ENCODE peak calls at places on chromosomes 5 and 9, in four cellular contexts. G is IMR-90, I is GM23248, P is tibial artery. X is an unnamed sample. For H3K9me3, the result is how much of the 10 kb centered on the place peaks cover.

GRCh38 chr9:132147331-132147730 is 14.5 kb upstream of the NTNG2 start:
- DNase-seq in G (no peak), I (no peak), P (no peak), X (no peak)

GRCh38 chr5:177023247-177023703 is 779 bp downstream of the ZNF346 start:
- DNase-seq in G (peak), I (peak), P (no peak), X (peak)

GRCh38 chr5:108148715-108149139 is 233.2 kb downstream of the FBXL17 start:
- DNase-seq in I (peak), P (no peak), G (peak), X (no peak)

GRCh38 chr9:127214421-127215265 is 49.9 kb upstream of the GARNL3 start:
- DNase-seq in G (peak), I (peak), P (no peak), X (peak)

GRCh38 chr9:84652496-84653081 is 16.9 kb upstream of the NTRK2 start:
- DNase-seq in G (no peak), P (no peak), I (no peak), X (no peak)

GRCh38 chr5:8316608-8317007 is 447.7 kb downstream of the MTRR start:
- DNase-seq in P (no peak), G (no peak), I (no peak), X (no peak)

GRCh38 chr9:97307091-97307490 is 368 bp upstream of the CCDC180 start:
- DNase-seq in I (peak), P (peak), G (peak), X (no peak)

GRCh38 chr9:136624184-136624951 is 38.3 kb upstream of the EGFL7 start:
- DNase-seq in I (no peak), G (no peak), P (no peak), X (peak)

GRCh38 chr9:135216666-135217431 is 129.4 kb downstream of the OLFM1 start:
- DNase-seq in I (no peak), P (peak), G (no peak), X (no peak)

GRCh38 chr5:1751864-1752822 is 47.5 kb downstream of the MRPL36 start:
- DNase-seq in G (no peak), P (peak), I (no peak), X (no peak)

GRCh38 chr5:177256296-177256695 is 47.2 kb downstream of the RAB24 start:
- DNase-seq in I (peak), G (no peak), P (no peak), X (no peak)

GRCh38 chr9:14313951-14314423 is at the start of gene NFIB:
- DNase-seq in I (peak), P (peak), G (peak), X (peak)

GRCh38 chr5:178145965-178146820 is 7.5 kb downstream of the NHP2 start:
- DNase-seq in I (peak), G (peak), P (no peak), X (peak)

GRCh38 chr9:83981126-83981871 is 694 bp downstream of the RMI1 start:
- DNase-seq in I (peak), P (peak), G (peak), X (peak)

GRCh38 chr5:77871016-77871415 is 94.9 kb upstream of the TBCA start:
- DNase-seq in I (no peak), G (no peak), P (no peak), X (no peak)

GRCh38 chr5:30850871-30851270 is 342.6 kb upstream of the CDH6 start:
- DNase-seq in G (no peak), P (no peak), I (no peak), X (no peak)

GRCh38 chr5:150616024-150616470 is 24.4 kb upstream of the SYNPO start:
- DNase-seq in G (no peak), P (no peak), I (no peak), X (no peak)

GRCh38 chr5:18394154-18394804 is 760.0 kb downstream of the TAF11L14 start:
- DNase-seq in G (peak), P (peak), I (peak), X (peak)

GRCh38 chr5:74310386-74310785 is 330.1 kb downstream of the ENC1 start:
- DNase-seq in G (peak), I (peak), P (no peak), X (peak)

GRCh38 chr5:172867761-172868435 is 33.8 kb downstream of the ERGIC1 start:
- DNase-seq in P (no peak), I (peak), G (peak), X (no peak)

GRCh38 chr5:172870261-172870806 is 36.3 kb downstream of the ERGIC1 start:
- DNase-seq in I (peak), P (peak), G (peak), X (no peak)

GRCh38 chr5:172868436-172868923 is 34.4 kb downstream of the ERGIC1 start:
- DNase-seq in G (peak), P (no peak), I (peak), X (no peak)

GRCh38 chr5:172869734-172870133 is 35.7 kb downstream of the ERGIC1 start:
- DNase-seq in I (peak), G (no peak), P (no peak), X (no peak)

DNA sequence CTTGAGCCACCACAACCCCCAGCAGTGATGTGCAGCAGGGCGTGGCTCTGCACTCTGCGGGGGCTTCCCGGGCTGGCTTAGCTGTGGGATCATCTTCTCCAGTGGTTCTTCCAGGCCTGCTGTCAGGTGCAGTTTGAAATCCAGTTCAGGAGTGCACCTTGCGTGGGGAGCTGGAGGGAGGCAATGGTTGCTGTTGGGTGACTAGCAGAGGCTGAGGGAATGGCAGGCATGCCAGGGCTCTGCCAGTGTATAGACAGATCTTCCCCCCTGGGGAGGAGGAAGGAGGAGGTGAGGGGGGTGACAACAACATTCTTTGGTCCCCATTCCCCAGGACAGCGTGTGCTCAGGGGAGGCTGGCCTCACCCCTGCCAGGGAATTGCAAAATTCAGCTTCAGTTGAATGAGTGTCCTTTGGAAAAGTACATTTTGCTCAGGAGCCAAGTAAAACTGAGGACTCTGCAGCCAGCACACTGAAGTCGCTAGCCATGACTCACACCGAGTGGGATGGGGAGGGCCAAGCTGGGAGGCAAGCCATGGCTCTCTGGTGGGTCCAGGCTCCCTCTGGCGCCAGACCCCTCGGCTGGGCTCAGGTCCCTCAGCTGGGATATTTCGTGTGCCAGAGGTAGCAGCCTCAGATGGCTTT is 35.0 kb downstream of the ERGIC1 start:
- DNase-seq in G (peak), P (peak), I (peak), X (no peak)
- H3K4me3 ChIP-seq in G (no peak), P (peak), I (peak), X (no peak)

DNA sequence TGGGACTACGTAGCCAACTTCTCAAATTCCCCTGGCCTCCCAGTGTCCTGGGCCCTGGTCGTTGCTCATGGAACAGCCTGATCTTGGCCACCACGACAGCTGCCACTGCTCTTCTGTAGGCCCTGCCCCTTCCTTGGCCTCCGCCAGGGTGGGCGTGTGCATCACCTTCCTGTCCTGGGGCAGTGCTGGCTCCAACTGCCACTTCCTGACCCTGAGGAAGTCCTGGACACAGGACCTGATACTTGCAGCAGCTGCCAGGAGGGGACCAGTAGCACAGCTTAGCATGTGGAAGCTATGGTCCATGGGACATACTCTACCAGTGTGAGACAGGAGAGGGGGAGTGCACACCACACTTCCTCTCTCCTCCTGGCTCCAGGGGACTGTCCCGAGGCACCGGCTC is 145.2 kb downstream of the TENT4A start:
- DNase-seq in P (no peak), G (no peak), I (no peak), X (peak)
- H3K9me3 ChIP-seq in P (under half), G (under half), I (under half), X (under half)

DNA sequence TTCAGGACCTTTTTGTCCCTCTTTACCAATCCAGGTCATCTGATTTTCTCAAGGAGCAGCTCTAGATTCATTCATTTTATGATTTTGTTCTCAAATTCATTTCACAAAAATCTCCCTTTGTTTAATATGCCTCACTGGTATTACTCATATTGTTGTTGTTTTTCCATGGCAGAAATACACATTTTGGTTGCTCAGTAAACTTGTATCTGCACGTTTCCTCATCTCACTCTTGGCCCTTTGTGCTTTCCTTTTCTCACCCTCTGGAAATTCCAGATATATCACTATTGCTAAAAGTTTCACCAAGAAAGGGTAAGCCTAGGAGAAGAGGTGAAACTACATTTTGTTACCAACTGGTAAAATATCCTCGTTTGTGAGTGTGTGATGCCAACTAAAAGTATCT is 14.8 kb downstream of the ASPN start:
- DNase-seq in G (no peak), P (no peak), I (peak), X (no peak)
- H3K27ac ChIP-seq in G (no peak), P (peak), I (peak), X (no peak)

GRCh38 chr5:17216176-17216973 is 1.1 kb upstream of the BASP1 start:
- DNase-seq in G (peak), I (peak), P (peak), X (peak)
- H3K4me3 ChIP-seq in G (peak), I (peak), P (peak), X (no peak)

DNA sequence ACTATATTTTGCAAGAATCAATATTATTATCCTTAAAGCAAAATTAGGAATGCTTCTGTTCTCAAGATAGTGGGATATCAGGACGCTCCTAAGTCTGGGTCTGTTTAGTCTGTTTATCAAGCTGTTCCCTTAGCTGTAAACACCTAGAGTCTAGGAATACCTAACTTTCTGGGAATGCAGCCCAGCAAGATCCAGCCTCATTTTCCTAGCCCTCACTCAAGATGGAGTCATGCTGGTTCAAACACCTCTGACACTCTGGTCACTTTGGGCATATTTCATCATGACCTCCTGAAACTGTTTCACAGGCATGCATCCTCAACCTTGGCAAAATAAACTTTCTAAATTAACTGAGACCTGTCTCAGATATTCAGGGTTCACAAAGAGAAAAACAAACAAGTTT is 14.4 kb upstream of the MRPS30 start:
- DNase-seq in G (no peak), P (no peak), I (no peak), X (no peak)
- H3K9me3 ChIP-seq in G (under half), P (under half), I (under half), X (under half)

GRCh38 chr5:59648949-59649921 is 244.3 kb downstream of the PDE4D start:
- DNase-seq in G (no peak), P (no peak), I (no peak), X (no peak)
- H3K27ac ChIP-seq in G (no peak), P (peak), I (no peak), X (no peak)

GRCh38 chr9:124040935-124041816 is 29.6 kb downstream of the LHX2 start:
- DNase-seq in G (no peak), I (peak), P (no peak), X (peak)
- H3K4me3 ChIP-seq in G (peak), I (peak), P (peak), X (peak)

GRCh38 chr5:141383345-141383744 is 803 bp downstream of the PCDHGA7 start:
- DNase-seq in I (no peak), P (no peak), G (no peak), X (no peak)
- H3K9me3 ChIP-seq in I (under half), P (half or more), G (under half), X (under half)

GRCh38 chr5:170136493-170136892 is 30.8 kb downstream of the FOXI1 start:
- DNase-seq in I (no peak), G (no peak), P (no peak), X (no peak)
- H3K27ac ChIP-seq in I (no peak), G (no peak), P (no peak), X (no peak)

X was measured in SJCRH30.